ENCODE peak calls at places on chromosomes 4 and X, in ten cellular contexts. I is IMR-90, P is heart right ventricle, C is mucosa of descending colon, X is H9, W is HAP-1, E is lower lobe of right lung, S is ascending aorta, N is upper lobe of left lung, O is ovary. T is an unnamed sample. For H3K9me3, the result is how much of the 10 kb centered on the place peaks cover.

GRCh38 chr4:88975925-88976511 is 81.0 kb downstream of the FAM13A start:
- DNase-seq in I (no peak), N (no peak), W (no peak), C (no peak), P (no peak), S (no peak), O (no peak), X (no peak), E (no peak), T (no peak)

GRCh38 chrX:27808226-27808625 is 436 bp downstream of the MAGEB10 start:
- DNase-seq in P (no peak), N (no peak), E (no peak), O (no peak), W (no peak), X (no peak), I (no peak), C (no peak), S (no peak), T (no peak)

GRCh38 chr4:140344621-140345020 is 28.8 kb upstream of the SCOC start:
- DNase-seq in E (no peak), W (no peak), O (no peak), P (no peak), I (no peak), C (no peak), N (no peak), S (no peak), X (no peak), T (no peak)

GRCh38 chr4:163493643-163494359 is 689 bp upstream of the TMA16 start:
- DNase-seq in W (no peak), P (peak), O (no peak), C (peak), E (peak), S (no peak), I (no peak), N (peak), X (no peak), T (no peak)

GRCh38 chr4:32010221-32010620 is 1290.1 kb downstream of the PCDH7 start:
- DNase-seq in C (no peak), O (no peak), N (no peak), X (peak), E (no peak), I (no peak), W (no peak), P (no peak), S (no peak), T (no peak)

GRCh38 chr4:43351970-43352806 is 459.7 kb downstream of the GRXCR1 start:
- DNase-seq in I (no peak), N (no peak), P (no peak), W (no peak), C (no peak), E (no peak), S (no peak), O (no peak), X (no peak), T (no peak)

GRCh38 chr4:139972305-139972704 is 181.7 kb downstream of the MAML3 start:
- DNase-seq in O (no peak), E (no peak), C (no peak), I (no peak), N (no peak), S (no peak), X (no peak), W (no peak), P (no peak), T (no peak)

GRCh38 chr4:100742045-100742444 is 224.2 kb upstream of the EMCN start:
- DNase-seq in E (no peak), W (peak), C (no peak), O (no peak), I (peak), S (no peak), X (no peak), N (no peak), P (no peak), T (no peak)

GRCh38 chrX:152245231-152245630 is 106.9 kb upstream of the MAGEA10 start:
- DNase-seq in N (no peak), O (no peak), S (no peak), X (no peak), W (no peak), I (no peak), C (no peak), P (no peak), E (no peak), T (no peak)

GRCh38 chrX:102604327-102604726 is 5.0 kb downstream of the ARMCX5 start:
- DNase-seq in W (no peak), O (no peak), P (no peak), X (no peak), N (no peak), I (no peak), E (no peak), C (no peak), S (no peak), T (no peak)

GRCh38 chr4:22877653-22878052 is 184.9 kb downstream of the GBA3 start:
- DNase-seq in E (no peak), I (no peak), P (no peak), N (no peak), W (no peak), O (no peak), S (no peak), C (no peak), X (no peak), T (no peak)

GRCh38 chrX:123814343-123814742 is 45.5 kb upstream of the XIAP start:
- DNase-seq in I (no peak), P (no peak), N (no peak), X (no peak), W (no peak), C (no peak), S (no peak), O (no peak), E (no peak), T (no peak)

GRCh38 chrX:10859353-10859752 is 239.0 kb upstream of the MID1 start:
- DNase-seq in P (no peak), I (no peak), N (no peak), O (no peak), S (no peak), W (no peak), C (no peak), E (no peak), X (no peak), T (no peak)

GRCh38 chr4:34516524-34516923 is 1727.8 kb downstream of the ARAP2 start:
- DNase-seq in C (no peak), E (no peak), P (no peak), O (no peak), X (no peak), W (no peak), S (no peak), I (no peak), N (no peak), T (no peak)

GRCh38 chrX:10109695-10110094 is 47.1 kb upstream of the CLCN4 start:
- DNase-seq in P (peak), C (peak), X (no peak), I (no peak), W (no peak), O (peak), E (no peak), N (no peak), S (no peak), T (no peak)

GRCh38 chr4:37767546-37767945 is 58.9 kb upstream of the PGM2 start:
- DNase-seq in W (no peak), X (no peak), S (peak), O (peak), N (peak), C (peak), E (peak), P (peak), I (peak), T (no peak)

GRCh38 chr4:182764137-182764536 is 153.0 kb downstream of the DCTD start:
- DNase-seq in I (peak), O (no peak), W (no peak), S (no peak), X (no peak), C (no peak), E (no peak), P (no peak), N (no peak), T (no peak)

GRCh38 chr4:141635726-141636076 is 682 bp upstream of the IL15 start:
- DNase-seq in O (no peak), C (no peak), P (no peak), X (no peak), N (no peak), E (no peak), I (no peak), W (no peak), S (no peak), T (no peak)

GRCh38 chr4:133147365-133147821 is 1.7 kb upstream of the PCDH10 start:
- DNase-seq in X (no peak), O (no peak), N (no peak), C (no peak), I (no peak), S (peak), P (no peak), E (no peak), W (no peak), T (no peak)
- H3K9me3 ChIP-seq in X (under half), O (under half), N (under half), C (under half), I (under half), S (under half), P (under half), E (under half), W (under half), T (under half)

DNA sequence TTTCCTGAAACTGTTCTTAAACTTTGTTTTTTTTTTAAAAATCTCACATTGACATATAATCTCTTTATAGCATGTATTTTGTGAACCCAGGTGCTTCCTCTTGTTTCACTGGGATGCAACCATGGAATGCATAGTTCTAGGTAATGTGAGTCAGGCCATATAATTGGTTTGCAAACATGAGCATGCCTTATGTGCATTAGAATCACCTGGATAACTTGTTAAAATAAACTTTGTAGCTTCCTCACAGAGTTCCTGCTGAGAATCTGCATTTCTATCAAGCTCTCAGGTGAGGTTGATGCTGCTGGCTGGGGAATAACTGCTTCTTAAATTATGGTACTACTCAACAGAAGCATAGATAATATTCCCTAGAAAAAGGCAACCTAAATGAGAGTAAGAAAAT is 940.3 kb upstream of the LCORL start:
- DNase-seq in N (no peak), O (no peak), X (no peak), C (no peak), E (no peak), W (no peak), I (no peak), S (no peak), P (no peak), T (no peak)
- H3K9me3 ChIP-seq in N (under half), O (under half), X (under half), C (under half), E (under half), W (under half), I (under half), S (under half), P (under half), T (under half)

DNA sequence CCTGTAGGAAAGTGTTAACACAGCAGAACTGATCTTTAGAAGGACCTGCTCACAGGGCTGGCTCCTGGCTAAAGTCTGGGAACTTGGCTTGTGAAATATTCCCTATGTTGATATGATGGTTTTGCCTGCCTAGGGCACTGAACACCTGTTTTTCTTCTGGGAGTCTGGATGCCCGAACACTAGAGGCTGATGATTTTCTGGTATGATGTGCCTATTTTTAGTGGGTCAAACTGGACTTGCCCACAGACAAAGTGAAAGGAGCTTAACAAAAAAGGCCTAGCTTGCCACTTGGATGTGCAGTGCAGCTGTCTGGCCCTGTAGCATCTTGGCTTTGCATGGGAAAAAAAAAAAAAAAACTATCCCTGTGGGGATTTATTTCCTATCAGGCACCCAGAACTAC is 39.1 kb downstream of the ZNF674 start:
- DNase-seq in P (no peak), X (no peak), I (no peak), S (no peak), W (no peak), O (no peak), C (no peak), N (no peak), E (no peak), T (no peak)
- H3K9me3 ChIP-seq in P (under half), X (under half), I (under half), S (under half), W (under half), O (under half), C (under half), N (under half), E (under half), T (under half)

DNA sequence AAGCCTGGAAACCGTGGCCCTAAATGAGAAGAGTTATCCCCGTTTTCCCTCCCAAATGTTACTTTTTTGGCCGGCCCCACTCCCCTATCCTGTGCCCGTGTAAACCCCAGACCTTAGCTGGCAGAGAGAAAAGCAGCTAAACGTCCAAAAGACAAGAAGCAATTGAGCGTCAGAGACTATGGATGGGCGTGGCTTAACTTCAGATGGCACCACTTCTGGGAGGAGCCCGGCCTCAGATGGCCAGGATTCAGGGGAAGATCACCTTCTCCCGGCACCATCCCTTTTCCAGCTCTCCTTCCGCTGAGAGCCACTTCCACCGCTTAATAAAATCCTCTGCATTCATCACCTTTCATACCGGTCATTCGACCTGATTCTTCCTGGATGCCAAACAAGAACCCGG is 350.1 kb upstream of the PCDH7 start:
- DNase-seq in O (no peak), I (no peak), W (no peak), C (no peak), X (peak), S (no peak), P (no peak), N (no peak), E (no peak), T (no peak)
- H3K9me3 ChIP-seq in O (under half), I (under half), W (under half), C (under half), X (under half), S (under half), P (under half), N (under half), E (under half), T (under half)

DNA sequence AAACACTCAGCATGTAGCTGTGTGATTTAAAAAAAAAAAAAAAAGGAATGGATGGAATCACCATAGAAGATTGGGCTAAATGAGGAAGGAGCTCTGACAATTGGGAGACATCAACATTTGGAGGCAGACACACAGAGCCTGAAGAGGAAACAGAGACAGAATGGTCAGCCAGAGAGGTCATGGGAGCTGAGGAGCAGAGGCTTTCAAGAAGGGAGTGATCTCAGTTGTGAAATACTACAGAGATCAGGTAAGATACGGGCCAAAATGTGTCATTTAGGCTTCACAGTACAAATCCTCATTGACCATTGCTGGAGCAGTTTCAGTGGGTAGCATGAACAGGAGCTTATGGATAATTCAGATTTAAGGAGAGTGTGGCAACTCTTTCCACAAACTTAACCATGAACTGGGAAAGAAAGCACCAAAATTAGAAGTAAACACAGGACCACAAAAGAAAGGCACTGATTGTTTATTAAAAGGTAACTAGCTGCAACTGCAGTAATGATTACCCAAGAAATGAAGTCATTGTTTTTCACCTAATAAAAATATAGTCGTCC is 203.3 kb downstream of the DHX15 start:
- DNase-seq in W (no peak), I (no peak), S (no peak), O (no peak), C (no peak), X (no peak), P (no peak), N (no peak), E (no peak), T (no peak)
- H3K9me3 ChIP-seq in W (under half), I (under half), S (under half), O (under half), C (under half), X (under half), P (under half), N (under half), E (under half), T (under half)

GRCh38 chr4:1351854-1352633 is 5.0 kb downstream of the UVSSA start:
- DNase-seq in P (peak), I (peak), S (peak), O (peak), E (peak), C (peak), N (peak), X (peak), W (peak), T (peak)
- H3K9me3 ChIP-seq in P (under half), I (under half), S (under half), O (under half), E (under half), C (under half), N (under half), X (under half), W (under half), T (under half)

DNA sequence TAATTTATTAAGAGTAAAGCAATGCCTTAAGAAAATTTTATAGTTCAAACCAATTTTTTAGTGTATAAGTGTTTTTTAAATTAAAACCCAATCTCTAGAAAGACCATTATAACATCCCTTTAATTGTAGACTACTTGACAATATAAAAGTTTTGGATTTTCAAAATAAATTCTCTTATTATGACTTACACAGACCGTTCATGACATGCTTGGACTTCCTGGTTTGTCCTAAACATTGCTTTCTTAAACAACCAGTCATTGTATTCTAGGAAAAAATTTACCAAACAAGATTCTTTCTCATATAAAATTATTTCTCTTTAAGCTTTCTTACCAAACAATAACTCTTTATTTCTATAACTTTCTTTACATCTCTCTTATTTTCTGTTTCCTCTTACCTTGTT is 49.0 kb upstream of the CXorf51A start:
- DNase-seq in I (peak), O (no peak), E (no peak), S (no peak), X (no peak), P (no peak), W (no peak), C (no peak), N (no peak), T (no peak)
- H3K9me3 ChIP-seq in I (under half), O (under half), E (under half), S (under half), X (under half), P (under half), W (under half), C (under half), N (under half), T (under half)

GRCh38 chrX:44945736-44946135 is 72.7 kb downstream of the KDM6A start:
- DNase-seq in E (no peak), X (no peak), I (no peak), C (no peak), W (peak), S (no peak), N (no peak), O (no peak), P (no peak), T (no peak)

GRCh38 chrX:44947995-44948394 is 75.0 kb downstream of the KDM6A start:
- DNase-seq in E (no peak), P (no peak), X (no peak), C (no peak), O (no peak), N (no peak), I (no peak), S (no peak), W (no peak), T (no peak)

GRCh38 chrX:44943007-44943406 is 70.0 kb downstream of the KDM6A start:
- DNase-seq in S (no peak), C (no peak), N (no peak), E (no peak), I (no peak), W (no peak), O (no peak), X (no peak), P (no peak), T (no peak)

GRCh38 chrX:44946771-44947170 is 73.8 kb downstream of the KDM6A start:
- DNase-seq in S (no peak), I (peak), E (no peak), P (no peak), C (no peak), O (no peak), X (no peak), W (no peak), N (no peak), T (no peak)

GRCh38 chrX:44944894-44945293 is 71.9 kb downstream of the KDM6A start:
- DNase-seq in X (no peak), S (no peak), P (no peak), N (no peak), O (no peak), W (no peak), C (no peak), I (no peak), E (no peak), T (no peak)
- H3K9me3 ChIP-seq in X (under half), S (under half), P (under half), N (under half), O (under half), W (under half), C (under half), I (under half), E (under half), T (under half)

DNA sequence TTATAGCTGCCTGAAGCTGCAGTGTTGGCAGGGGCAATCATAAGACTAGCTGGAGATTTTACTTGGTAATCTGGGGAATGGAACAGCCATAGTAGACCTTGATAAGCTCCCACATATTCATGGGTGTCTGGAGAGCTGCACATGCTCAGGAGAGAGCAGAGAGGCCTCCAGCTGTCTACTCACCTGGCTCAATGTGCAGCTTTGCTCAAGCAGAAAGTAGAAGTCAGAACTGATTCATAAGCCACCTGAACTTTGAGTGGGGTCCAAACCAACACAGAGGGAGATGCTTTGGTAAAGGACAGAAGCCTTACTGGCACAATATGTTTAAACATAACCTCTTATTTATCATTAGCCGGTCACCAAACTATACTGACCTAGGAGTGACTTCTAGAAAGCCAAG is 54.4 kb downstream of the KDM6A start:
- DNase-seq in E (no peak), S (no peak), I (no peak), W (no peak), X (no peak), N (no peak), C (no peak), P (no peak), O (no peak), T (no peak)
- H3K9me3 ChIP-seq in E (under half), S (under half), I (under half), W (under half), X (under half), N (under half), C (under half), P (under half), O (under half), T (under half)